ENCODE peak calls at places on chromosomes 12 and 14, in eight cellular contexts. U is neural progenitor cell; K is aorta; A is cardiac muscle cell; L is CD8-positive, alpha-beta memory T cell; I is pancreas; Y is endothelial cell of umbilical vein; O is IMR-90. R is an unnamed sample. For H3K9me3, the result is how much of the 10 kb centered on the place peaks cover.

GRCh38 chr12:4119157-4119761 is 154.3 kb upstream of the CCND2 start:
- DNase-seq in U (no peak), K (no peak), A (no peak), L (no peak), I (no peak), Y (no peak), O (no peak), R (no peak)

GRCh38 chr14:37263656-37264236 is 66.0 kb downstream of the MIPOL1 start:
- DNase-seq in U (no peak), K (no peak), A (no peak), L (no peak), I (no peak), Y (no peak), O (peak), R (no peak)

GRCh38 chr14:37384870-37385596 is 187.3 kb downstream of the MIPOL1 start:
- DNase-seq in U (no peak), K (no peak), A (no peak), L (no peak), I (peak), Y (no peak), O (no peak), R (no peak)

GRCh38 chr14:53890611-53891091 is 66.0 kb downstream of the BMP4 start:
- DNase-seq in U (peak), K (no peak), A (no peak), L (no peak), I (no peak), Y (peak), O (peak), R (no peak)

GRCh38 chr14:51978566-51979398 is 10.6 kb upstream of the RTRAF start:
- DNase-seq in U (peak), K (peak), A (peak), L (peak), I (peak), Y (peak), O (peak), R (peak)

GRCh38 chr12:14902465-14902864 is 16.8 kb upstream of the MGP start:
- DNase-seq in U (no peak), K (no peak), A (no peak), L (no peak), I (no peak), Y (peak), O (peak), R (no peak)

GRCh38 chr14:68503186-68503825 is 289.6 kb downstream of the ZFP36L1 start:
- DNase-seq in U (no peak), K (no peak), A (no peak), L (no peak), I (no peak), Y (no peak), O (no peak), R (no peak)

GRCh38 chr12:7089196-7089871 is 2.9 kb downstream of the C1R start:
- DNase-seq in U (no peak), K (no peak), A (no peak), L (no peak), I (no peak), Y (no peak), O (no peak), R (no peak)

GRCh38 chr12:40063424-40063823 is 42.5 kb downstream of the SLC2A13 start:
- DNase-seq in U (no peak), K (no peak), A (peak), L (no peak), I (no peak), Y (no peak), O (no peak), R (no peak)

GRCh38 chr12:120224304-120225199 is 23.6 kb upstream of the RPLP0 start:
- DNase-seq in U (no peak), K (peak), A (no peak), L (no peak), I (peak), Y (no peak), O (no peak), R (no peak)

GRCh38 chr14:52949711-52950409 is 990 bp downstream of the FERMT2 start:
- DNase-seq in U (peak), K (no peak), A (peak), L (no peak), I (no peak), Y (peak), O (peak), R (peak)

GRCh38 chr12:5204831-5205230 is 161.2 kb downstream of the KCNA5 start:
- DNase-seq in U (no peak), K (no peak), A (no peak), L (no peak), I (no peak), Y (no peak), O (no peak), R (no peak)

GRCh38 chr14:48398675-48399282 is 723.4 kb upstream of the MDGA2 start:
- DNase-seq in U (peak), K (no peak), A (peak), L (no peak), I (no peak), Y (peak), O (peak), R (no peak)

GRCh38 chr14:80381964-80382363 is 170.7 kb upstream of the DIO2 start:
- DNase-seq in U (no peak), K (no peak), A (no peak), L (no peak), I (no peak), Y (no peak), O (no peak), R (no peak)

GRCh38 chr12:67807808-67808207 is 159.3 kb downstream of the DYRK2 start:
- DNase-seq in U (no peak), K (no peak), A (no peak), L (no peak), I (no peak), Y (no peak), O (peak), R (no peak)

GRCh38 chr14:76151398-76152332 is at the start of gene GPATCH2L:
- DNase-seq in U (peak), K (peak), A (peak), L (peak), I (peak), Y (peak), O (peak), R (peak)

GRCh38 chr12:120689397-120690082 is 2.6 kb downstream of the MLEC start:
- DNase-seq in U (no peak), K (no peak), A (no peak), L (no peak), I (no peak), Y (no peak), O (no peak), R (peak)

GRCh38 chr12:9721394-9722092 is 11.4 kb downstream of the CLECL1 start:
- DNase-seq in U (no peak), K (no peak), A (no peak), L (no peak), I (no peak), Y (peak), O (peak), R (no peak)

GRCh38 chr14:59511916-59512530 is 27.7 kb downstream of the JKAMP start:
- DNase-seq in U (peak), K (no peak), A (peak), L (no peak), I (no peak), Y (peak), O (no peak), R (no peak)

GRCh38 chr14:79018846-79019245 is 848.7 kb downstream of the NRXN3 start:
- DNase-seq in U (no peak), K (no peak), A (no peak), L (no peak), I (no peak), Y (peak), O (peak), R (no peak)

GRCh38 chr12:96529912-96530311 is 40.5 kb downstream of the CFAP54 start:
- DNase-seq in U (no peak), K (no peak), A (no peak), L (no peak), I (no peak), Y (no peak), O (no peak), R (no peak)

GRCh38 chr14:21965042-21965441 is 291.4 kb upstream of the OR4E1 start:
- DNase-seq in U (no peak), K (no peak), A (no peak), L (peak), I (no peak), Y (no peak), O (no peak), R (no peak)

GRCh38 chr12:93461503-93461902 is 5.8 kb upstream of the MRPL42 start:
- DNase-seq in U (no peak), K (no peak), A (no peak), L (no peak), I (no peak), Y (no peak), O (no peak), R (no peak)

GRCh38 chr14:30550335-30550734 is 8.6 kb upstream of the G2E3 start:
- DNase-seq in U (no peak), K (no peak), A (no peak), L (no peak), I (no peak), Y (no peak), O (peak), R (no peak)

GRCh38 chr14:23563473-23564180 is 4.0 kb downstream of the AP1G2 start:
- DNase-seq in U (no peak), K (no peak), A (no peak), L (no peak), I (no peak), Y (no peak), O (no peak), R (peak)

GRCh38 chr12:44441155-44441554 is 435.0 kb downstream of the NELL2 start:
- DNase-seq in U (no peak), K (no peak), A (no peak), L (no peak), I (no peak), Y (no peak), O (no peak), R (no peak)
- H3K4me3 ChIP-seq in U (no peak), K (no peak), A (no peak), L (no peak), I (no peak), Y (no peak), O (no peak), R (no peak)

GRCh38 chr12:88108021-88108420 is 33.9 kb downstream of the CEP290 start:
- DNase-seq in U (no peak), K (no peak), A (no peak), L (no peak), I (no peak), Y (no peak), O (peak), R (no peak)

GRCh38 chr12:88111074-88111652 is 30.7 kb downstream of the CEP290 start:
- DNase-seq in U (peak), K (no peak), A (peak), L (no peak), I (no peak), Y (peak), O (peak), R (no peak)

DNA sequence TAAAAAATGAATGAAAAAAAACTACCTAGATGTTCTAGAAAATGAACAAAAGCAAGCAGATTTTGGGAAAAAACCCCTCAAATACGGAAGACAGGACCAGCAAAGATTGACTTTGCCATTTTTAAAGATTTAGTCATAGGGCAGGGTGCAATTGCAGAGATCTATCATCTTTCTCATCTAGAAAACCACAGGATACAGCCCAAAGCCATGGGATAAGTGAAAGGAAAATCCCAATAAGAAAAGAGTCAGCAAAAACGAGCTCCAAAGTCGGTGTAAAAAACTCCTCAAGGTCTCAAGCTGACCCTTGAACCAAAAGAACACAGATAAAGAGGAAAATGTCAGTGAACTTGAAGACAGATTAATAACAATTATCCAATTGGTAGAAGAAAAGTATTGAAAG is 28.0 kb downstream of the CEP290 start:
- DNase-seq in U (no peak), K (no peak), A (no peak), L (no peak), I (no peak), Y (no peak), O (peak), R (no peak)
- H3K9me3 ChIP-seq in U (under half), K (under half), A (under half), L (under half), I (under half), Y (under half), O (under half), R (under half)

GRCh38 chr12:78863482-78864427 is 819 bp upstream of the SYT1 start:
- DNase-seq in U (peak), K (peak), A (peak), L (no peak), I (peak), Y (peak), O (peak), R (peak)
- H3K4me3 ChIP-seq in U (peak), K (peak), A (peak), L (no peak), I (peak), Y (peak), O (peak), R (peak)

DNA sequence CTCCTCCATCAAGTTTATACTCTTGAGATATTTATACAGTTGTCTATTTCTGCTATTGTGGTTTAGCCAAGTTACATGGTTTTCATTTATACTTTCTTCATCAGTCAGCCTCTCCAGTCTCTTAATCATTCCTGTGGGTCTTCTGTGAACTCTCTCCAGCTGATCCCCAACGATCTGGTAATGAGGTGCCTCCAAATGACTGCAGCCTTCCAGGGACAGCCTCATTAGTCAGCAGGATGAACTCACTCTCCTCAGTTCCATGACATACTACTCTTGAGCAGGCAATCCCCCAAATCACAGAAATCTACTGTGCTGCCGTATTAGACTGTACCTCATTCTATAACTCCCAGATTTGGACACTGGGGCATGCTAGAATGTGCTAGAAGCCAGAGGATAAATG is 15.3 kb downstream of the AREL1 start:
- DNase-seq in U (no peak), K (no peak), A (no peak), L (no peak), I (no peak), Y (no peak), O (peak), R (no peak)
- H3K9me3 ChIP-seq in U (under half), K (under half), A (under half), L (under half), I (under half), Y (under half), O (under half), R (under half)

GRCh38 chr12:62468394-62468793 is 1.8 kb downstream of the MON2 start:
- DNase-seq in U (no peak), K (no peak), A (no peak), L (no peak), I (no peak), Y (no peak), O (no peak), R (no peak)
- H3K4me3 ChIP-seq in U (peak), K (peak), A (peak), L (no peak), I (no peak), Y (peak), O (no peak), R (peak)